ENCODE peak calls at places on chromosomes 2 and 18, in eight cellular contexts. One of them, this sample, is unnamed.

GRCh38 chr18:3262234-3263171 is 570 bp downstream of the MYL12B start:
- DNase-seq in MCF 10A: no peak
- DNase-seq in putamen: peak
- DNase-seq in naive thymus-derived CD8-positive, alpha-beta T cell: peak
- DNase-seq in brain microvascular endothelial cell: no peak
- DNase-seq in substantia nigra: no peak
- DNase-seq in left lobe of liver: peak
- DNase-seq in CD4-positive, CD25-positive, alpha-beta regulatory T cell: peak
- DNase-seq in this sample: peak

GRCh38 chr2:39523308-39524044 is 86.4 kb upstream of the MAP4K3 start:
- DNase-seq in MCF 10A: peak
- DNase-seq in putamen: no peak
- DNase-seq in naive thymus-derived CD8-positive, alpha-beta T cell: no peak
- DNase-seq in brain microvascular endothelial cell: peak
- DNase-seq in substantia nigra: no peak
- DNase-seq in left lobe of liver: no peak
- DNase-seq in CD4-positive, CD25-positive, alpha-beta regulatory T cell: no peak
- DNase-seq in this sample: no peak

GRCh38 chr2:160741271-160741670 is 247.7 kb upstream of the RBMS1 start:
- DNase-seq in MCF 10A: no peak
- DNase-seq in putamen: no peak
- DNase-seq in naive thymus-derived CD8-positive, alpha-beta T cell: no peak
- DNase-seq in brain microvascular endothelial cell: no peak
- DNase-seq in substantia nigra: no peak
- DNase-seq in left lobe of liver: no peak
- DNase-seq in CD4-positive, CD25-positive, alpha-beta regulatory T cell: no peak
- DNase-seq in this sample: no peak

GRCh38 chr2:70964133-70964532 is 14.3 kb upstream of the ANKRD53 start:
- DNase-seq in MCF 10A: no peak
- DNase-seq in putamen: no peak
- DNase-seq in naive thymus-derived CD8-positive, alpha-beta T cell: peak
- DNase-seq in brain microvascular endothelial cell: no peak
- DNase-seq in substantia nigra: no peak
- DNase-seq in left lobe of liver: no peak
- DNase-seq in CD4-positive, CD25-positive, alpha-beta regulatory T cell: no peak
- DNase-seq in this sample: no peak

GRCh38 chr2:201964631-201965206 is 68.9 kb upstream of the FZD7 start:
- DNase-seq in MCF 10A: no peak
- DNase-seq in putamen: no peak
- DNase-seq in naive thymus-derived CD8-positive, alpha-beta T cell: no peak
- DNase-seq in brain microvascular endothelial cell: no peak
- DNase-seq in substantia nigra: no peak
- DNase-seq in left lobe of liver: no peak
- DNase-seq in CD4-positive, CD25-positive, alpha-beta regulatory T cell: peak
- DNase-seq in this sample: no peak

GRCh38 chr18:6207119-6207518 is 207.6 kb downstream of the L3MBTL4 start:
- DNase-seq in MCF 10A: no peak
- DNase-seq in putamen: no peak
- DNase-seq in naive thymus-derived CD8-positive, alpha-beta T cell: no peak
- DNase-seq in brain microvascular endothelial cell: no peak
- DNase-seq in substantia nigra: no peak
- DNase-seq in left lobe of liver: no peak
- DNase-seq in CD4-positive, CD25-positive, alpha-beta regulatory T cell: no peak
- DNase-seq in this sample: no peak

GRCh38 chr2:20618468-20618885 is 32.4 kb downstream of the HS1BP3 start:
- DNase-seq in MCF 10A: peak
- DNase-seq in putamen: no peak
- DNase-seq in naive thymus-derived CD8-positive, alpha-beta T cell: peak
- DNase-seq in brain microvascular endothelial cell: no peak
- DNase-seq in substantia nigra: no peak
- DNase-seq in left lobe of liver: peak
- DNase-seq in CD4-positive, CD25-positive, alpha-beta regulatory T cell: no peak
- DNase-seq in this sample: no peak

GRCh38 chr2:234555616-234556249 is 58.9 kb upstream of the ARL4C start:
- DNase-seq in MCF 10A: no peak
- DNase-seq in putamen: no peak
- DNase-seq in naive thymus-derived CD8-positive, alpha-beta T cell: no peak
- DNase-seq in brain microvascular endothelial cell: peak
- DNase-seq in substantia nigra: no peak
- DNase-seq in left lobe of liver: no peak
- DNase-seq in CD4-positive, CD25-positive, alpha-beta regulatory T cell: no peak
- DNase-seq in this sample: no peak

GRCh38 chr2:157596992-157597681 is 31.5 kb downstream of the ACVR1C start:
- DNase-seq in MCF 10A: no peak
- DNase-seq in putamen: peak
- DNase-seq in naive thymus-derived CD8-positive, alpha-beta T cell: peak
- DNase-seq in brain microvascular endothelial cell: peak
- DNase-seq in substantia nigra: peak
- DNase-seq in left lobe of liver: peak
- DNase-seq in CD4-positive, CD25-positive, alpha-beta regulatory T cell: peak
- DNase-seq in this sample: peak